ENCODE peak calls at places on chromosome 12, in eight cellular contexts. O is activated CD4-positive, CD25-positive, alpha-beta regulatory T cell; P is NCI-H146; N is Daoy; U is H9; S is fibroblast of the aortic adventitia; F is Ammon's horn; M is germinal center. G is an unnamed sample.

GRCh38 chr12:6372403-6373003 is 2.9 kb downstream of the SCNN1A start:
- DNase-seq in S (peak), M (no peak), F (no peak), N (peak), O (no peak), P (peak), U (no peak), G (no peak)

GRCh38 chr12:49098703-49099102 is 4.1 kb upstream of the DHH start:
- DNase-seq in U (no peak), P (no peak), M (no peak), S (no peak), F (no peak), N (no peak), O (no peak), G (no peak)

GRCh38 chr12:62214847-62215246 is 45.4 kb upstream of the USP15 start:
- DNase-seq in P (no peak), F (no peak), M (no peak), S (no peak), O (no peak), U (no peak), N (no peak), G (no peak)

GRCh38 chr12:40224439-40225291 is at the start of gene LRRK2:
- DNase-seq in S (peak), M (peak), U (peak), O (peak), P (peak), F (peak), N (peak), G (peak)

GRCh38 chr12:29427964-29428363 is 47.0 kb upstream of the ERGIC2 start:
- DNase-seq in O (no peak), M (peak), N (no peak), P (peak), S (peak), U (no peak), F (no peak), G (peak)

GRCh38 chr12:100794441-100795192 is at the start of gene ANO4:
- DNase-seq in M (no peak), N (peak), O (no peak), F (peak), S (peak), U (peak), P (peak), G (no peak)

GRCh38 chr12:69096669-69097364 is 142.6 kb upstream of the CPSF6 start:
- DNase-seq in N (peak), M (no peak), U (no peak), P (no peak), S (peak), F (no peak), O (no peak), G (no peak)

GRCh38 chr12:25054783-25055144 is 105.9 kb upstream of the BCAT1 start:
- DNase-seq in S (no peak), M (no peak), U (no peak), P (no peak), F (no peak), N (peak), O (no peak), G (peak)

GRCh38 chr12:120453977-120454376 is 7.7 kb downstream of the GATC start:
- DNase-seq in N (no peak), U (no peak), P (peak), S (no peak), O (no peak), F (no peak), M (peak), G (peak)

GRCh38 chr12:112000806-112001205 is 12.2 kb downstream of the TMEM116 start:
- DNase-seq in O (no peak), S (no peak), U (no peak), P (no peak), M (no peak), F (no peak), N (no peak), G (no peak)

GRCh38 chr12:9869307-9870161 is at the start of gene CLEC2B:
- DNase-seq in O (no peak), U (no peak), S (peak), F (no peak), P (no peak), M (no peak), N (peak), G (peak)

GRCh38 chr12:110858848-110859247 is 12.1 kb downstream of the CCDC63 start:
- DNase-seq in F (no peak), N (no peak), P (no peak), S (no peak), O (no peak), M (no peak), U (no peak), G (no peak)

GRCh38 chr12:26011099-26011498 is 52.6 kb downstream of the RASSF8 start:
- DNase-seq in S (peak), F (no peak), N (no peak), O (no peak), P (no peak), M (no peak), U (no peak), G (no peak)

G was measured in OCI-LY7.